ENCODE peak calls at places on chromosome 1, in ten cellular contexts. R is DMS153; A is activated CD4-positive, alpha-beta memory T cell treated with anti-CD3 and anti-CD28 coated beads for 36 hours; W is brain microvascular endothelial cell; Z is T follicular helper cell; S is GM23338; N is M059J; I is T-helper 2 cell; C is head of caudate nucleus; F is transverse colon. X is an unnamed sample.

GRCh38 chr1:154198756-154199562 is 7.1 kb upstream of the TPM3 start:
- DNase-seq in R (peak), A (peak), W (peak), Z (peak), S (peak), N (peak), I (no peak), C (no peak), F (no peak), X (peak)

GRCh38 chr1:232962761-232963357 is 12.4 kb downstream of the NTPCR start:
- DNase-seq in R (no peak), A (no peak), W (peak), Z (no peak), S (peak), N (peak), I (no peak), C (no peak), F (no peak), X (no peak)

GRCh38 chr1:78440381-78440793 is 50.4 kb upstream of the PTGFR start:
- DNase-seq in R (no peak), A (no peak), W (no peak), Z (no peak), S (no peak), N (peak), I (no peak), C (no peak), F (no peak), X (no peak)

GRCh38 chr1:228402638-228403025 is 4.0 kb downstream of the TRIM11 start:
- DNase-seq in R (no peak), A (no peak), W (no peak), Z (no peak), S (no peak), N (no peak), I (no peak), C (no peak), F (no peak), X (no peak)

GRCh38 chr1:227886503-227886961 is 61.2 kb downstream of the WNT9A start:
- DNase-seq in R (no peak), A (no peak), W (no peak), Z (no peak), S (peak), N (no peak), I (no peak), C (no peak), F (no peak), X (no peak)

GRCh38 chr1:91501527-91501859 is 842 bp downstream of the CDC7 start:
- DNase-seq in R (peak), A (no peak), W (peak), Z (no peak), S (peak), N (no peak), I (no peak), C (no peak), F (no peak), X (no peak)

GRCh38 chr1:162857850-162858249 is 3.1 kb downstream of the CCDC190 start:
- DNase-seq in R (no peak), A (no peak), W (no peak), Z (no peak), S (no peak), N (peak), I (no peak), C (no peak), F (no peak), X (no peak)

GRCh38 chr1:212825798-212826452 is 21.5 kb downstream of the SPATA45 start:
- DNase-seq in R (no peak), A (no peak), W (no peak), Z (no peak), S (no peak), N (no peak), I (no peak), C (no peak), F (no peak), X (no peak)

GRCh38 chr1:38603907-38604306 is 255.7 kb downstream of the RRAGC start:
- DNase-seq in R (no peak), A (no peak), W (no peak), Z (no peak), S (no peak), N (no peak), I (no peak), C (no peak), F (no peak), X (no peak)